ENCODE peak calls at places on chromosomes 3 and 15, in ten cellular contexts. H is gastrocnemius medialis, N is pancreas, Z is AG10803, R is astrocyte of the cerebellum, A is HFF-Myc, Y is hepatocyte, K is left ventricle myocardium inferior, M is tibial nerve, F is astrocyte. G is an unnamed sample.
A peak's percentile ranks its signal among the peaks of the same experiment; 100 is the strongest.

GRCh38 chr3:67017211-67017610 is 19.1 kb downstream of the KBTBD8 start:
- DNase-seq in H (no peak), N (no peak), Z (peak; percentile 6), R (no peak), A (no peak), Y (no peak), K (no peak), M (no peak), F (no peak), G (peak; percentile 52)

GRCh38 chr15:40323953-40324937 is 753 bp downstream of the INAFM2 start:
- DNase-seq in H (no peak), N (no peak), Z (no peak), R (no peak), A (no peak), Y (no peak), K (no peak), M (no peak), F (no peak), G (no peak)

GRCh38 chr15:74013374-74013893 is 18.9 kb downstream of the PML start:
- DNase-seq in H (no peak), N (no peak), Z (no peak), R (no peak), A (no peak), Y (no peak), K (no peak), M (no peak), F (no peak), G (no peak)

GRCh38 chr15:62250176-62250575 is 85.1 kb upstream of the C2CD4B start:
- DNase-seq in H (no peak), N (no peak), Z (no peak), R (no peak), A (no peak), Y (no peak), K (no peak), M (no peak), F (no peak), G (no peak)

GRCh38 chr15:89631902-89632264 is 23.4 kb downstream of the KIF7 start:
- DNase-seq in H (no peak), N (no peak), Z (no peak), R (no peak), A (no peak), Y (no peak), K (no peak), M (no peak), F (no peak), G (no peak)

GRCh38 chr15:35308802-35309201 is 223.7 kb upstream of the NANOGP8 start:
- DNase-seq in H (no peak), N (no peak), Z (peak; percentile 97), R (peak; percentile 8), A (peak; percentile 81), Y (peak; percentile 76), K (peak; percentile 19), M (no peak), F (peak; percentile 94), G (peak; percentile 91)

GRCh38 chr3:141754032-141754431 is 9.2 kb upstream of the GRK7 start:
- DNase-seq in H (no peak), N (no peak), Z (no peak), R (no peak), A (no peak), Y (no peak), K (no peak), M (no peak), F (no peak), G (no peak)

GRCh38 chr3:48560648-48561018 is 2.9 kb downstream of the UCN2 start:
- DNase-seq in H (peak; percentile 65), N (no peak), Z (no peak), R (no peak), A (no peak), Y (no peak), K (peak; percentile 53), M (no peak), F (no peak), G (no peak)

GRCh38 chr3:39432342-39432741 is 25.8 kb downstream of the RPSA start:
- DNase-seq in H (no peak), N (no peak), Z (no peak), R (no peak), A (no peak), Y (no peak), K (no peak), M (no peak), F (no peak), G (no peak)

GRCh38 chr3:138399766-138400165 is 34.6 kb upstream of the ESYT3 start:
- DNase-seq in H (no peak), N (no peak), Z (no peak), R (no peak), A (no peak), Y (no peak), K (no peak), M (no peak), F (no peak), G (no peak)

GRCh38 chr15:82942691-82943090 is 9.8 kb downstream of the HOMER2 start:
- DNase-seq in H (peak; percentile 93), N (peak; percentile 94), Z (peak; percentile 67), R (no peak), A (no peak), Y (peak; percentile 28), K (no peak), M (no peak), F (peak; percentile 66), G (no peak)

GRCh38 chr15:40511472-40512133 is 40.8 kb downstream of the CHST14 start:
- DNase-seq in H (peak; percentile 72), N (peak; percentile 79), Z (peak; percentile 35), R (no peak), A (no peak), Y (peak; percentile 76), K (peak; percentile 88), M (peak; percentile 34), F (no peak), G (peak; percentile 29)

GRCh38 chr3:123791417-123791816 is 92.7 kb downstream of the MYLK start:
- DNase-seq in H (no peak), N (no peak), Z (peak; percentile 88), R (peak; percentile 82), A (peak; percentile 92), Y (no peak), K (no peak), M (no peak), F (peak; percentile 92), G (peak; percentile 94)

GRCh38 chr15:33860749-33861148 is 107.5 kb upstream of the CHRM5 start:
- DNase-seq in H (no peak), N (no peak), Z (peak; percentile 23), R (no peak), A (peak; percentile 9), Y (no peak), K (no peak), M (no peak), F (peak; percentile 66), G (peak; percentile 53)

GRCh38 chr3:42507252-42507651 is 4.8 kb downstream of the VIPR1 start:
- DNase-seq in H (peak; percentile 2), N (peak; percentile 21), Z (no peak), R (no peak), A (no peak), Y (peak; percentile 68), K (no peak), M (no peak), F (no peak), G (peak; percentile 18)

GRCh38 chr15:61828008-61828407 is 232.2 kb downstream of the VPS13C start:
- DNase-seq in H (no peak), N (no peak), Z (no peak), R (no peak), A (no peak), Y (no peak), K (no peak), M (no peak), F (no peak), G (no peak)

DNA sequence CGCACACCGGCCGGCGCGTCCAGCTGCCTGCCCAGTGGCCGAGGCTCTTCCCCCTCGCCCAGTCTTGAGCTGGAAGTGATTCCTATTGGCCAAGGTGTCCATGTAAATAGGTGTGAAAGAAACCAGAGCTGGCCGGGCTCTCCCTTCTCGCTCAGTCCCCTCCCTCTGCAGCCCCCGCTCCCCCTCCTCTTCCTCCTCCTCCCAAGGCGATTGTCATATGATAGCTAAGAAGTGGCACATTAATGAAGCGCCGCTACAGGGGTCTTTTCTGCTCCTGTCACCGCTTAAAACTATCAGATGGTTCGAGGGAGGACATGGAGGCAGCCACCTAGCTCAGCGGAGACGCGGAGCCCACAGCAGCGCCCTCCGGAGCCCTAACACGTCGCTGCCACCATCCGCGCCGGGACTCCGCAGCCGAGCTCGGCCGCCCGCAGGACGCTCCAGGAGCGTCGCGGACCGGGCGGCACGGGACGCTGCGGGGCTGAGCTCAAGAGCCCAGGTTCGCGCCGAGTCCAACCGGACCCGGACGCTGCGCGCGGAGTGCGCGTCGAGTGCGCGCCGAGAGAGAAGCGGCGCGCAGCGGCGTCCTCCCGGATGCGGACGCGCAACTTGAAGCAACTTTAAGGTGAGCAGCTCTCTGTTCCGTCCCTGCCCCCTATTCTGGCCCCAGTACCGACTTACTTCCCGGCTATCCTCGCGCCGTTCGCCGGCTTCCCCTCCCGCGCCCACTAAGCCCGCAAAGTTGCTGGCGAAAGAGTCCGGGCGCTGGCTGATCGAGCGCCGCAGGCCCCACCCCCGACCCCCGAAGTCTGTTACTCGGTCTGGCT is at the start of gene FOXB1:
- DNase-seq in H (no peak), N (no peak), Z (no peak), R (no peak), A (no peak), Y (peak; percentile 35), K (no peak), M (no peak), F (no peak), G (no peak)
- H3K4me3 ChIP-seq in H (peak within 1 kb of the TSS; percentile 53), N (no peak within 1 kb of the TSS), Z (peak within 1 kb of the TSS; percentile 15), R (peak within 1 kb of the TSS; percentile 28), A (no peak within 1 kb of the TSS), Y (no peak within 1 kb of the TSS), K (peak within 1 kb of the TSS; percentile 64), M (no peak within 1 kb of the TSS), F (peak within 1 kb of the TSS; percentile 37), G (no peak within 1 kb of the TSS)

DNA sequence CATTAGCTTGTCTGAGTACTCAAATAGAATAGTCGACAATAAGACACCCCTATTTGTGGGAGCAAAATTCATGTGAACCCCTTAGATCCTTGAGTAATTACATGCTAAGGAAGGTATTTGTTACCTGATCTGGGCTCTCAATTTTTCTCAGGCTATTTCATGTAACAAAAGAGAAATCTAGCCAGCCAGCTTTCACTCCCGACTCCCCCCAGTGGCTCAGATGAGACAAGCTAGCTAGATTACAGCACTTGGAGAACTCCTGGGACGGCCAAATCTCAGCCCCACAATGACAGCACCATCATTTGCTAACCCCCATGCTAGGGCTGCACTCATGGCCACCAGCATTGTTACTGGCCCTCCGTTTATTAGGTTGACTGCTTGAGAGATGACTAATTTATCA is 41.3 kb downstream of the GLDN start:
- DNase-seq in H (no peak), N (no peak), Z (peak; percentile 43), R (peak; percentile 32), A (no peak), Y (peak; percentile 74), K (no peak), M (peak; percentile 36), F (peak; percentile 20), G (peak; percentile 66)
- TF ChIP-seq CTCF in H (peak; percentile 18), N (peak; percentile 12), Z (peak; percentile 89), R (peak; percentile 89), A (peak; percentile 64), Y (peak; percentile 53), K (peak; percentile 54), M (peak; percentile 23), F (peak; percentile 70), G (peak; percentile 90)

GRCh38 chr3:13498354-13499060 is 18.4 kb downstream of the HDAC11 start:
- DNase-seq in H (no peak), N (no peak), Z (no peak), R (no peak), A (no peak), Y (no peak), K (peak; percentile 8), M (no peak), F (no peak), G (no peak)
- H3K4me3 ChIP-seq in H (no peak overlapping the region), N (no peak overlapping the region), Z (no peak overlapping the region), R (no peak overlapping the region), A (no peak overlapping the region), Y (no peak overlapping the region), K (no peak overlapping the region), M (no peak overlapping the region), F (no peak overlapping the region), G (no peak overlapping the region)

GRCh38 chr3:24088782-24089181 is 143.7 kb downstream of the NR1D2 start:
- DNase-seq in H (no peak), N (no peak), Z (peak; percentile 47), R (no peak), A (no peak), Y (peak; percentile 35), K (no peak), M (no peak), F (no peak), G (peak; percentile 46)
- TF ChIP-seq CTCF in H (peak; percentile 19), N (no peak), Z (peak; percentile 62), R (peak; percentile 44), A (peak; percentile 50), Y (peak; percentile 34), K (peak; percentile 32), M (no peak), F (peak; percentile 36), G (peak; percentile 58)

G was measured in fibroblast of pulmonary artery.